ENCODE peak calls at places on chromosome 13, in nine cellular contexts. One of them, this sample, is unnamed.

GRCh38 chr13:28338742-28339141 is 156.2 kb downstream of the FLT1 start:
- DNase-seq in BE2C: no peak
- DNase-seq in IMR-90: no peak
- DNase-seq in cardiac muscle cell: no peak
- DNase-seq in upper lobe of right lung: no peak
- DNase-seq in ascending aorta: no peak
- DNase-seq in body of pancreas: no peak
- DNase-seq in HCT116: no peak
- DNase-seq in tibial artery: no peak
- DNase-seq in this sample: no peak

GRCh38 chr13:84445776-84446175 is 563.5 kb upstream of the SLITRK1 start:
- DNase-seq in BE2C: no peak
- DNase-seq in IMR-90: peak; percentile 71
- DNase-seq in cardiac muscle cell: no peak
- DNase-seq in upper lobe of right lung: no peak
- DNase-seq in ascending aorta: no peak
- DNase-seq in body of pancreas: no peak
- DNase-seq in HCT116: no peak
- DNase-seq in tibial artery: no peak
- DNase-seq in this sample: peak; percentile 25

GRCh38 chr13:108915095-108915633 is 285.8 kb downstream of the MYO16 start:
- DNase-seq in BE2C: no peak
- DNase-seq in IMR-90: peak; percentile 50
- DNase-seq in cardiac muscle cell: peak; percentile 38
- DNase-seq in upper lobe of right lung: no peak
- DNase-seq in ascending aorta: no peak
- DNase-seq in body of pancreas: peak; percentile 22
- DNase-seq in HCT116: no peak
- DNase-seq in tibial artery: no peak
- DNase-seq in this sample: no peak

GRCh38 chr13:60990032-60990733 is 425.5 kb downstream of the PCDH20 start:
- DNase-seq in BE2C: no peak
- DNase-seq in IMR-90: no peak
- DNase-seq in cardiac muscle cell: no peak
- DNase-seq in upper lobe of right lung: no peak
- DNase-seq in ascending aorta: no peak
- DNase-seq in body of pancreas: peak; percentile 4
- DNase-seq in HCT116: no peak
- DNase-seq in tibial artery: no peak
- DNase-seq in this sample: no peak

GRCh38 chr13:36130542-36131214 is 504 bp downstream of the DCLK1 start:
- DNase-seq in BE2C: peak; percentile 39
- DNase-seq in IMR-90: no peak
- DNase-seq in cardiac muscle cell: peak; percentile 38
- DNase-seq in upper lobe of right lung: peak; percentile 70
- DNase-seq in ascending aorta: peak; percentile 69
- DNase-seq in body of pancreas: no peak
- DNase-seq in HCT116: no peak
- DNase-seq in tibial artery: peak; percentile 68
- DNase-seq in this sample: no peak

GRCh38 chr13:107205318-107206112 is 637.6 kb upstream of the ARGLU1 start:
- DNase-seq in BE2C: peak; percentile 79
- DNase-seq in IMR-90: peak; percentile 66
- DNase-seq in cardiac muscle cell: peak; percentile 79
- DNase-seq in upper lobe of right lung: peak; percentile 82
- DNase-seq in ascending aorta: peak; percentile 70
- DNase-seq in body of pancreas: peak; percentile 61
- DNase-seq in HCT116: no peak
- DNase-seq in tibial artery: peak; percentile 70
- DNase-seq in this sample: peak; percentile 87

GRCh38 chr13:79593611-79594275 is 112.8 kb downstream of the NDFIP2 start:
- DNase-seq in BE2C: no peak
- DNase-seq in IMR-90: peak; percentile 11
- DNase-seq in cardiac muscle cell: no peak
- DNase-seq in upper lobe of right lung: no peak
- DNase-seq in ascending aorta: no peak
- DNase-seq in body of pancreas: no peak
- DNase-seq in HCT116: no peak
- DNase-seq in tibial artery: no peak
- DNase-seq in this sample: no peak

GRCh38 chr13:102729560-102730275 is 34.9 kb upstream of the METTL21C start:
- DNase-seq in BE2C: no peak
- DNase-seq in IMR-90: peak; percentile 78
- DNase-seq in cardiac muscle cell: no peak
- DNase-seq in upper lobe of right lung: no peak
- DNase-seq in ascending aorta: no peak
- DNase-seq in body of pancreas: no peak
- DNase-seq in HCT116: no peak
- DNase-seq in tibial artery: no peak
- DNase-seq in this sample: no peak

GRCh38 chr13:22039961-22040360 is 369.1 kb downstream of the FGF9 start:
- DNase-seq in BE2C: no peak
- DNase-seq in IMR-90: no peak
- DNase-seq in cardiac muscle cell: no peak
- DNase-seq in upper lobe of right lung: no peak
- DNase-seq in ascending aorta: no peak
- DNase-seq in body of pancreas: no peak
- DNase-seq in HCT116: no peak
- DNase-seq in tibial artery: no peak
- DNase-seq in this sample: no peak

GRCh38 chr13:89205856-89206255 is 1534.7 kb downstream of the SLITRK5 start:
- DNase-seq in BE2C: no peak
- DNase-seq in IMR-90: no peak
- DNase-seq in cardiac muscle cell: peak; percentile 1
- DNase-seq in upper lobe of right lung: no peak
- DNase-seq in ascending aorta: no peak
- DNase-seq in body of pancreas: no peak
- DNase-seq in HCT116: no peak
- DNase-seq in tibial artery: no peak
- DNase-seq in this sample: no peak

GRCh38 chr13:113976711-113977684 is 3.1 kb upstream of the C13orf46 start:
- DNase-seq in BE2C: peak; percentile 4
- DNase-seq in IMR-90: peak; percentile 68
- DNase-seq in cardiac muscle cell: no peak
- DNase-seq in upper lobe of right lung: peak; percentile 65
- DNase-seq in ascending aorta: no peak
- DNase-seq in body of pancreas: no peak
- DNase-seq in HCT116: no peak
- DNase-seq in tibial artery: peak; percentile 65
- DNase-seq in this sample: peak; percentile 63

GRCh38 chr13:89496478-89496877 is 1825.3 kb downstream of the SLITRK5 start:
- DNase-seq in BE2C: peak; percentile 16
- DNase-seq in IMR-90: no peak
- DNase-seq in cardiac muscle cell: peak; percentile 34
- DNase-seq in upper lobe of right lung: no peak
- DNase-seq in ascending aorta: no peak
- DNase-seq in body of pancreas: no peak
- DNase-seq in HCT116: no peak
- DNase-seq in tibial artery: no peak
- DNase-seq in this sample: no peak

GRCh38 chr13:51562011-51562671 is 22.1 kb upstream of the WDFY2 start:
- DNase-seq in BE2C: no peak
- DNase-seq in IMR-90: no peak
- DNase-seq in cardiac muscle cell: no peak
- DNase-seq in upper lobe of right lung: no peak
- DNase-seq in ascending aorta: no peak
- DNase-seq in body of pancreas: peak; percentile 32
- DNase-seq in HCT116: no peak
- DNase-seq in tibial artery: no peak
- DNase-seq in this sample: no peak

GRCh38 chr13:46172531-46172991 is 9.4 kb downstream of the LCP1 start:
- DNase-seq in BE2C: no peak
- DNase-seq in IMR-90: no peak
- DNase-seq in cardiac muscle cell: no peak
- DNase-seq in upper lobe of right lung: no peak
- DNase-seq in ascending aorta: no peak
- DNase-seq in body of pancreas: peak; percentile 28
- DNase-seq in HCT116: no peak
- DNase-seq in tibial artery: no peak
- DNase-seq in this sample: peak; percentile 85

GRCh38 chr13:75384881-75385707 is 96.9 kb downstream of the TBC1D4 start:
- DNase-seq in BE2C: no peak
- DNase-seq in IMR-90: no peak
- DNase-seq in cardiac muscle cell: no peak
- DNase-seq in upper lobe of right lung: no peak
- DNase-seq in ascending aorta: no peak
- DNase-seq in body of pancreas: no peak
- DNase-seq in HCT116: no peak
- DNase-seq in tibial artery: no peak
- DNase-seq in this sample: no peak

GRCh38 chr13:110447058-110447511 is 114.4 kb downstream of the RAB20 start:
- DNase-seq in BE2C: no peak
- DNase-seq in IMR-90: peak; percentile 35
- DNase-seq in cardiac muscle cell: no peak
- DNase-seq in upper lobe of right lung: no peak
- DNase-seq in ascending aorta: peak; percentile 51
- DNase-seq in body of pancreas: peak; percentile 44
- DNase-seq in HCT116: no peak
- DNase-seq in tibial artery: peak; percentile 45
- DNase-seq in this sample: no peak

GRCh38 chr13:110445183-110445582 is 116.3 kb downstream of the RAB20 start:
- DNase-seq in BE2C: no peak
- DNase-seq in IMR-90: peak; percentile 77
- DNase-seq in cardiac muscle cell: no peak
- DNase-seq in upper lobe of right lung: no peak
- DNase-seq in ascending aorta: peak; percentile 50
- DNase-seq in body of pancreas: no peak
- DNase-seq in HCT116: no peak
- DNase-seq in tibial artery: no peak
- DNase-seq in this sample: no peak

GRCh38 chr13:110447801-110448200 is 113.7 kb downstream of the RAB20 start:
- DNase-seq in BE2C: no peak
- DNase-seq in IMR-90: no peak
- DNase-seq in cardiac muscle cell: no peak
- DNase-seq in upper lobe of right lung: no peak
- DNase-seq in ascending aorta: peak; percentile 60
- DNase-seq in body of pancreas: no peak
- DNase-seq in HCT116: no peak
- DNase-seq in tibial artery: peak; percentile 41
- DNase-seq in this sample: no peak

GRCh38 chr13:110445722-110446569 is 115.6 kb downstream of the RAB20 start:
- DNase-seq in BE2C: no peak
- DNase-seq in IMR-90: peak; percentile 31
- DNase-seq in cardiac muscle cell: no peak
- DNase-seq in upper lobe of right lung: no peak
- DNase-seq in ascending aorta: peak; percentile 61
- DNase-seq in body of pancreas: no peak
- DNase-seq in HCT116: no peak
- DNase-seq in tibial artery: peak; percentile 65
- DNase-seq in this sample: peak; percentile 71

GRCh38 chr13:110446570-110446880 is 115.0 kb downstream of the RAB20 start:
- DNase-seq in BE2C: no peak
- DNase-seq in IMR-90: no peak
- DNase-seq in cardiac muscle cell: no peak
- DNase-seq in upper lobe of right lung: no peak
- DNase-seq in ascending aorta: peak; percentile 57
- DNase-seq in body of pancreas: no peak
- DNase-seq in HCT116: no peak
- DNase-seq in tibial artery: peak; percentile 31
- DNase-seq in this sample: no peak
- H3K36me3 ChIP-seq in BE2C: no peaks in the 10 kb centered on the region
- H3K36me3 ChIP-seq in IMR-90: peaks cover 74% of the 10 kb centered on the region
- H3K36me3 ChIP-seq in cardiac muscle cell: peaks cover 7% of the 10 kb centered on the region
- H3K36me3 ChIP-seq in upper lobe of right lung: peaks cover 47% of the 10 kb centered on the region
- H3K36me3 ChIP-seq in ascending aorta: peaks cover 76% of the 10 kb centered on the region
- H3K36me3 ChIP-seq in body of pancreas: no peaks in the 10 kb centered on the region
- H3K36me3 ChIP-seq in HCT116: no peaks in the 10 kb centered on the region
- H3K36me3 ChIP-seq in tibial artery: peaks cover 46% of the 10 kb centered on the region
- H3K36me3 ChIP-seq in this sample: peaks cover 72% of the 10 kb centered on the region

GRCh38 chr13:94928127-94928526 is 215.8 kb upstream of the SOX21 start:
- DNase-seq in BE2C: no peak
- DNase-seq in IMR-90: no peak
- DNase-seq in cardiac muscle cell: no peak
- DNase-seq in upper lobe of right lung: no peak
- DNase-seq in ascending aorta: no peak
- DNase-seq in body of pancreas: no peak
- DNase-seq in HCT116: no peak
- DNase-seq in tibial artery: no peak
- DNase-seq in this sample: no peak

GRCh38 chr13:94933230-94933751 is 220.9 kb upstream of the SOX21 start:
- DNase-seq in BE2C: no peak
- DNase-seq in IMR-90: no peak
- DNase-seq in cardiac muscle cell: no peak
- DNase-seq in upper lobe of right lung: no peak
- DNase-seq in ascending aorta: no peak
- DNase-seq in body of pancreas: no peak
- DNase-seq in HCT116: no peak
- DNase-seq in tibial artery: no peak
- DNase-seq in this sample: no peak
- H3K4me1 ChIP-seq in BE2C: no peaks in the 10 kb centered on the region
- H3K4me1 ChIP-seq in IMR-90: no peaks in the 10 kb centered on the region
- H3K4me1 ChIP-seq in cardiac muscle cell: no peaks in the 10 kb centered on the region
- H3K4me1 ChIP-seq in upper lobe of right lung: no peaks in the 10 kb centered on the region
- H3K4me1 ChIP-seq in ascending aorta: no peaks in the 10 kb centered on the region
- H3K4me1 ChIP-seq in body of pancreas: no peaks in the 10 kb centered on the region
- H3K4me1 ChIP-seq in HCT116: no peaks in the 10 kb centered on the region
- H3K4me1 ChIP-seq in tibial artery: no peaks in the 10 kb centered on the region
- H3K4me1 ChIP-seq in this sample: no peaks in the 10 kb centered on the region

DNA sequence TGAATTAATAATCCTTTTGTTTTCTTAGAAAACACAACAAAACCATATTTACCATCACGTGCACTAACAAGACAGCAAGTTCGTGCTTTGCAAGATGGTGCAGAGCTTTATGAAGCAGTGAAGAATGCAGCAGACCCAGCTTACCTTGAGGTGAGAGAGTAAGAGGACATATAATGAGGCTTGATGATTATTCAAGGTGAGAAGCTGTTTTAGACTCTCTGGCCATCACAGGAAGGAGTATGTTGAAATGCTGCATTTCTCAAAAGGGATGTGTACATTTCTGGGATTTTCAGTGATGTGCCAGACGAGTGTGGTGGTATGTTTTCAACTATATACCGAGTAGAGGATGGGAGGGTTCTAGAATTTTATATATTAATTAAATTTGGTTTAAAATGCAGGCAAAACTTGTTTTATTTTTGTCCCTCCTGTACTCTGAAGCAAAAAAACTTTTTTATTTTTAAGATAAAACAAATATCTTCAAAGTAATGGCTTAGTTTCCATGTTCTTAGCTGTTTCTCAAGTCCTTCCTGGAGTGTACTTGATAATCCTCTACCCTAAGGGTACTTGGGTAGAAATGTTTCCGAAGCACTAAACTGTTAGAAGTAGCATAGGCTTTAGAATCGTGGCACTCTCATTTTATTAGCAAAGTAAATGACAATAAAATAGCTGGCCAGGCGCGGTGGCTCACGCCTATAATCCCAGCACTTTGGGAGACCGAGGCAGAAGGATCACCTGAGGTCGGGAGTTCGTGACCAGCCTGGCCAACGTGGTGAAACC is 51.1 kb downstream of the N4BP2L1 start:
- DNase-seq in BE2C: no peak
- DNase-seq in IMR-90: no peak
- DNase-seq in cardiac muscle cell: no peak
- DNase-seq in upper lobe of right lung: no peak
- DNase-seq in ascending aorta: no peak
- DNase-seq in body of pancreas: no peak
- DNase-seq in HCT116: no peak
- DNase-seq in tibial artery: no peak
- DNase-seq in this sample: no peak
- H3K36me3 ChIP-seq in BE2C: peaks cover 5% of the 10 kb centered on the region
- H3K36me3 ChIP-seq in IMR-90: peaks cover 2% of the 10 kb centered on the region
- H3K36me3 ChIP-seq in cardiac muscle cell: no peaks in the 10 kb centered on the region
- H3K36me3 ChIP-seq in upper lobe of right lung: no peaks in the 10 kb centered on the region
- H3K36me3 ChIP-seq in ascending aorta: no peaks in the 10 kb centered on the region
- H3K36me3 ChIP-seq in body of pancreas: no peaks in the 10 kb centered on the region
- H3K36me3 ChIP-seq in HCT116: peaks cover 4% of the 10 kb centered on the region
- H3K36me3 ChIP-seq in tibial artery: no peaks in the 10 kb centered on the region
- H3K36me3 ChIP-seq in this sample: no peaks in the 10 kb centered on the region

GRCh38 chr13:23514076-23514475 is 56.1 kb upstream of the TNFRSF19 start:
- DNase-seq in BE2C: no peak
- DNase-seq in IMR-90: no peak
- DNase-seq in cardiac muscle cell: no peak
- DNase-seq in upper lobe of right lung: no peak
- DNase-seq in ascending aorta: no peak
- DNase-seq in body of pancreas: no peak
- DNase-seq in HCT116: no peak
- DNase-seq in tibial artery: no peak
- DNase-seq in this sample: no peak
- H3K4me1 ChIP-seq in BE2C: peaks cover 6% of the 10 kb centered on the region
- H3K4me1 ChIP-seq in IMR-90: peaks cover 10% of the 10 kb centered on the region
- H3K4me1 ChIP-seq in cardiac muscle cell: peaks cover 64% of the 10 kb centered on the region
- H3K4me1 ChIP-seq in upper lobe of right lung: no peaks in the 10 kb centered on the region
- H3K4me1 ChIP-seq in ascending aorta: no peaks in the 10 kb centered on the region
- H3K4me1 ChIP-seq in body of pancreas: no peaks in the 10 kb centered on the region
- H3K4me1 ChIP-seq in HCT116: no peaks in the 10 kb centered on the region
- H3K4me1 ChIP-seq in tibial artery: no peaks in the 10 kb centered on the region
- H3K4me1 ChIP-seq in this sample: no peaks in the 10 kb centered on the region